ENCODE peak calls at places on chromosomes 16 and 17, in five cellular contexts. G, Z, R, H and M are unnamed samples.

GRCh38 chr16:53912155-53912554 is 208.2 kb downstream of the FTO start:
- DNase-seq in Z (no peak), R (no peak), G (no peak), H (no peak), M (no peak)

GRCh38 chr17:50558955-50559614 is 1.4 kb upstream of the CACNA1G start:
- DNase-seq in R (peak; percentile 92), Z (no peak), G (no peak), H (no peak), M (peak; percentile 93)

GRCh38 chr17:42198897-42199296 is 4.6 kb upstream of the GHDC start:
- DNase-seq in R (no peak), G (no peak), H (no peak), Z (no peak), M (peak; percentile 8)

GRCh38 chr17:78258323-78259229 is 27.1 kb downstream of the TMEM235 start:
- DNase-seq in R (peak; percentile 62), Z (no peak), G (peak; percentile 82), H (no peak), M (peak; percentile 72)

GRCh38 chr16:27242398-27242797 is 26.2 kb downstream of the NSMCE1 start:
- DNase-seq in R (no peak), Z (no peak), G (peak; percentile 12), H (no peak), M (no peak)

GRCh38 chr17:48441231-48441711 is 11.3 kb upstream of the SKAP1 start:
- DNase-seq in G (no peak), Z (no peak), R (no peak), H (no peak), M (no peak)

GRCh38 chr17:382644-383533 is 30.3 kb upstream of the RPH3AL start:
- DNase-seq in G (no peak), H (no peak), R (peak; percentile 92), Z (peak; percentile 13), M (peak; percentile 85)

GRCh38 chr16:58032710-58033293 is 7.2 kb downstream of the MMP15 start:
- DNase-seq in G (no peak), R (no peak), Z (no peak), H (no peak), M (peak; percentile 59)

GRCh38 chr17:38741853-38742421 is 6.2 kb downstream of the PCGF2 start:
- DNase-seq in H (no peak), G (peak; percentile 60), Z (no peak), R (no peak), M (peak; percentile 30)

GRCh38 chr17:7903154-7904103 is 12.7 kb downstream of the RNF227 start:
- DNase-seq in R (no peak), H (no peak), Z (no peak), G (no peak), M (no peak)

GRCh38 chr17:1002771-1003555 is 6.0 kb downstream of the TIMM22 start:
- DNase-seq in H (no peak), G (no peak), R (no peak), Z (peak; percentile 52), M (no peak)

GRCh38 chr16:67796099-67796718 is 10.2 kb downstream of the RANBP10 start:
- DNase-seq in H (no peak), R (no peak), G (no peak), Z (no peak), M (no peak)

GRCh38 chr17:75219815-75220214 is 14.3 kb downstream of the NUP85 start:
- DNase-seq in Z (no peak), R (no peak), G (no peak), H (no peak), M (no peak)

GRCh38 chr16:12637002-12637401 is 166.7 kb downstream of the CPPED1 start:
- DNase-seq in R (peak; percentile 46), Z (no peak), H (no peak), G (no peak), M (peak; percentile 39)

GRCh38 chr16:48965391-48965790 is 316.2 kb downstream of the CBLN1 start:
- DNase-seq in G (no peak), Z (no peak), R (no peak), H (no peak), M (no peak)

GRCh38 chr16:15032547-15033308 is 23.1 kb downstream of the NTAN1 start:
- DNase-seq in Z (no peak), G (no peak), H (peak; percentile 62), R (no peak), M (no peak)

GRCh38 chr17:9768381-9768934 is 22.9 kb downstream of the DHRS7C start:
- DNase-seq in H (peak; percentile 51), R (peak; percentile 62), Z (no peak), G (no peak), M (peak; percentile 56)

GRCh38 chr17:33284022-33284421 is 9.1 kb downstream of the ASIC2 start:
- DNase-seq in Z (no peak), H (no peak), G (peak; percentile 62), R (no peak), M (no peak)

GRCh38 chr17:2266045-2266864 is 37.3 kb downstream of the SMG6 start:
- DNase-seq in H (no peak), G (no peak), R (no peak), Z (no peak), M (no peak)

GRCh38 chr17:67392111-67392510 is 15.0 kb downstream of the PITPNC1 start:
- DNase-seq in H (no peak), R (no peak), G (no peak), Z (no peak), M (no peak)

GRCh38 chr16:87436225-87437172 is 44.4 kb downstream of the MAP1LC3B start:
- DNase-seq in G (no peak), H (no peak), Z (no peak), R (no peak), M (peak; percentile 78)

GRCh38 chr16:54657058-54657708 is 273.5 kb upstream of the IRX5 start:
- DNase-seq in G (peak; percentile 45), Z (no peak), H (peak; percentile 77), R (peak; percentile 17), M (no peak)

GRCh38 chr17:81436294-81436849 is 41.1 kb downstream of the BAHCC1 start:
- DNase-seq in R (no peak), H (no peak), G (no peak), Z (no peak), M (peak; percentile 82)

GRCh38 chr16:71896688-71897368 is 1.5 kb downstream of the IST1 start:
- DNase-seq in H (no peak), G (no peak), R (no peak), Z (no peak), M (no peak)

GRCh38 chr17:14845562-14846335 is 419.4 kb downstream of the PMP22 start:
- DNase-seq in Z (peak; percentile 8), R (no peak), H (no peak), G (no peak), M (no peak)

GRCh38 chr16:85629326-85629725 is 16.2 kb downstream of the GSE1 start:
- DNase-seq in H (no peak), R (no peak), G (no peak), Z (no peak), M (no peak)

GRCh38 chr16:84768061-84768797 is 51.6 kb upstream of the CRISPLD2 start:
- DNase-seq in R (no peak), G (no peak), H (no peak), Z (no peak), M (no peak)

GRCh38 chr16:63976345-63976744 is 1145.5 kb downstream of the CDH11 start:
- DNase-seq in H (no peak), R (no peak), G (no peak), Z (no peak), M (no peak)

GRCh38 chr16:71917900-71918299 is 22.6 kb downstream of the IST1 start:
- DNase-seq in Z (no peak), R (no peak), H (no peak), G (no peak), M (no peak)

GRCh38 chr16:3175157-3176153 is 12.5 kb upstream of the OR1F1 start:
- DNase-seq in R (peak; percentile 80), Z (no peak), G (no peak), H (peak; percentile 64), M (peak; percentile 82)